ENCODE peak calls at places on chromosomes 4 and X, in four cellular contexts. C, J, S and T are unnamed samples.

GRCh38 chr4:119209077-119209476 is 3.4 kb upstream of the USP53 start:
- DNase-seq in C (peak), S (no peak), J (no peak), T (no peak)

GRCh38 chr4:8855781-8856245 is 15.8 kb downstream of the HMX1 start:
- DNase-seq in J (no peak), S (no peak), C (peak), T (no peak)

GRCh38 chr4:143531773-143532491 is 18.4 kb downstream of the SMARCA5 start:
- DNase-seq in J (no peak), C (no peak), S (no peak), T (no peak)

GRCh38 chr4:88738714-88739366 is 41.2 kb upstream of the NAP1L5 start:
- DNase-seq in J (no peak), S (no peak), C (no peak), T (no peak)

GRCh38 chrX:53433651-53434639 is at the start of gene HSD17B10:
- DNase-seq in S (peak), J (peak), C (peak), T (peak)

GRCh38 chr4:109429545-109429944 is 4.1 kb upstream of the SEC24B start:
- DNase-seq in S (no peak), C (no peak), J (no peak), T (no peak)

GRCh38 chrX:76172325-76172887 is 456 bp upstream of the PBDC1 start:
- DNase-seq in S (no peak), C (no peak), J (no peak), T (no peak)

GRCh38 chr4:105186701-105187158 is 40.1 kb downstream of the TET2 start:
- DNase-seq in J (no peak), S (no peak), C (no peak), T (no peak)

GRCh38 chr4:142567620-142568451 is 278.3 kb downstream of the INPP4B start:
- DNase-seq in J (peak), S (no peak), C (no peak), T (no peak)

GRCh38 chr4:140069068-140069467 is 84.9 kb downstream of the MAML3 start:
- DNase-seq in C (no peak), J (no peak), S (no peak), T (no peak)

GRCh38 chr4:32207456-32207855 is 1487.3 kb downstream of the PCDH7 start:
- DNase-seq in J (no peak), C (no peak), S (no peak), T (no peak)

GRCh38 chr4:30754021-30754420 is 33.9 kb downstream of the PCDH7 start:
- DNase-seq in S (no peak), C (no peak), J (no peak), T (no peak)

GRCh38 chr4:90118547-90119211 is 8.5 kb upstream of the CCSER1 start:
- DNase-seq in J (no peak), C (no peak), S (no peak), T (no peak)

GRCh38 chr4:80305466-80305865 is 30.1 kb upstream of the CFAP299 start:
- DNase-seq in S (no peak), J (no peak), C (no peak), T (no peak)

GRCh38 chr4:23097251-23097650 is 404.5 kb downstream of the GBA3 start:
- DNase-seq in S (no peak), J (no peak), C (no peak), T (no peak)
- TF ChIP-seq SPI1 in S (no peak), J (no peak), C (no peak), T (no peak)

GRCh38 chr4:11073621-11074051 is 355.1 kb downstream of the HS3ST1 start:
- DNase-seq in S (no peak), C (no peak), J (no peak), T (no peak)
- TF ChIP-seq SPI1 in S (no peak), C (no peak), J (no peak), T (no peak)

DNA sequence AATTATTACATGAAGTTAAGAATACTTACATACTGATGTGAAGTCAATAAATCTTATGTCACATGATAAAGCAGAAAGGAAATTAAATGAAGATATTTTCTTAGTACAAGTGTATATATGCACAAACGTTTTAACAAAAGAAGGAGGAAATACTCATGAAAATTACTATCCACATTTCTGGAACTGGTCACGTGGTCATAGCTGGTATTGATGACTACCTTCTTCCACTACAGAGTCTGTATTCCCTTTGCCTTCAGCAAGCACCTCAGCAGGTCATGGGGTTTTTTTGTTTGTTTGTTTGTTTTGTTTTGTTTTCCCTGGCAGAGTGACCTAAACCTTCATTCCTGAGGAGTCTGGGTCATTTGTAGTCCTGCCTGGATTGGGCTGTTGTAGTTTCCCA is 174.9 kb upstream of the BANK1 start:
- DNase-seq in C (no peak), J (no peak), S (no peak), T (no peak)
- TF ChIP-seq SPI1 in C (no peak), J (no peak), S (no peak), T (no peak)

GRCh38 chrX:43560247-43560946 is 95.7 kb upstream of the MAOA start:
- DNase-seq in J (no peak), C (no peak), S (no peak), T (no peak)
- TF ChIP-seq SPI1 in J (no peak), C (no peak), S (no peak), T (no peak)

GRCh38 chrX:111352424-111352823 is 59.6 kb downstream of the DCX start:
- DNase-seq in S (no peak), C (no peak), J (no peak), T (no peak)
- TF ChIP-seq SPI1 in S (no peak), C (no peak), J (no peak), T (no peak)

GRCh38 chr4:110452546-110452945 is 23.4 kb upstream of the ENPEP start:
- DNase-seq in S (no peak), C (no peak), J (no peak), T (no peak)
- TF ChIP-seq SPI1 in S (no peak), C (no peak), J (no peak), T (no peak)

GRCh38 chr4:28354874-28355273 is 1494.2 kb downstream of the STIM2 start:
- DNase-seq in S (no peak), J (no peak), C (no peak), T (no peak)
- TF ChIP-seq SPI1 in S (no peak), J (no peak), C (no peak), T (no peak)